ENCODE peak calls at places on chromosomes 6 and 20, in ten cellular contexts. One of them, this sample, is unnamed.

GRCh38 chr20:37407117-37407566 is 61.2 kb downstream of the SRC start:
- DNase-seq in NCI-H1105 treated with DMSO at 0.1 percent for 48 hours: no peak
- DNase-seq in neural progenitor cell: no peak
- DNase-seq in AG04449: no peak
- DNase-seq in small intestine: no peak
- DNase-seq in IMR-90: no peak
- DNase-seq in skeletal muscle cell: no peak
- DNase-seq in ascending aorta: no peak
- DNase-seq in stimulated activated CD8-positive, alpha-beta memory T cell treated with anti-CD3 and anti-CD28 coated beads, Interleukin-12 subunit alpha, Interleukin-12 subunit beta, amount 100 ng/mL, for 1 hour: no peak
- DNase-seq in stimulated activated effector memory CD8-positive, alpha-beta T cell treated with anti-CD3 and anti-CD28 coated beads, Interleukin-12 subunit alpha, Interleukin-12 subunit beta, amount 100 ng/mL, for 72 hours: no peak
- DNase-seq in this sample: no peak

GRCh38 chr6:2853766-2854393 is 12.2 kb upstream of the SERPINB1 start:
- DNase-seq in stimulated activated CD8-positive, alpha-beta memory T cell treated with anti-CD3 and anti-CD28 coated beads, Interleukin-12 subunit alpha, Interleukin-12 subunit beta, amount 100 ng/mL, for 1 hour: no peak
- DNase-seq in ascending aorta: peak
- DNase-seq in IMR-90: peak
- DNase-seq in stimulated activated effector memory CD8-positive, alpha-beta T cell treated with anti-CD3 and anti-CD28 coated beads, Interleukin-12 subunit alpha, Interleukin-12 subunit beta, amount 100 ng/mL, for 72 hours: peak
- DNase-seq in NCI-H1105 treated with DMSO at 0.1 percent for 48 hours: no peak
- DNase-seq in small intestine: peak
- DNase-seq in skeletal muscle cell: peak
- DNase-seq in AG04449: peak
- DNase-seq in neural progenitor cell: peak
- DNase-seq in this sample: no peak

GRCh38 chr20:43941476-43942212 is 27.0 kb downstream of the TOX2 start:
- DNase-seq in NCI-H1105 treated with DMSO at 0.1 percent for 48 hours: no peak
- DNase-seq in small intestine: no peak
- DNase-seq in skeletal muscle cell: no peak
- DNase-seq in AG04449: no peak
- DNase-seq in ascending aorta: no peak
- DNase-seq in stimulated activated CD8-positive, alpha-beta memory T cell treated with anti-CD3 and anti-CD28 coated beads, Interleukin-12 subunit alpha, Interleukin-12 subunit beta, amount 100 ng/mL, for 1 hour: no peak
- DNase-seq in IMR-90: peak
- DNase-seq in stimulated activated effector memory CD8-positive, alpha-beta T cell treated with anti-CD3 and anti-CD28 coated beads, Interleukin-12 subunit alpha, Interleukin-12 subunit beta, amount 100 ng/mL, for 72 hours: no peak
- DNase-seq in neural progenitor cell: no peak
- DNase-seq in this sample: no peak

GRCh38 chr6:168096271-168096764 is 17.3 kb upstream of the FRMD1 start:
- DNase-seq in neural progenitor cell: no peak
- DNase-seq in ascending aorta: no peak
- DNase-seq in small intestine: no peak
- DNase-seq in NCI-H1105 treated with DMSO at 0.1 percent for 48 hours: no peak
- DNase-seq in AG04449: no peak
- DNase-seq in IMR-90: no peak
- DNase-seq in stimulated activated effector memory CD8-positive, alpha-beta T cell treated with anti-CD3 and anti-CD28 coated beads, Interleukin-12 subunit alpha, Interleukin-12 subunit beta, amount 100 ng/mL, for 72 hours: no peak
- DNase-seq in skeletal muscle cell: no peak
- DNase-seq in stimulated activated CD8-positive, alpha-beta memory T cell treated with anti-CD3 and anti-CD28 coated beads, Interleukin-12 subunit alpha, Interleukin-12 subunit beta, amount 100 ng/mL, for 1 hour: no peak
- DNase-seq in this sample: no peak

GRCh38 chr6:50832912-50833311 is 14.2 kb downstream of the TFAP2B start:
- DNase-seq in IMR-90: no peak
- DNase-seq in small intestine: no peak
- DNase-seq in ascending aorta: no peak
- DNase-seq in neural progenitor cell: no peak
- DNase-seq in skeletal muscle cell: no peak
- DNase-seq in NCI-H1105 treated with DMSO at 0.1 percent for 48 hours: no peak
- DNase-seq in stimulated activated CD8-positive, alpha-beta memory T cell treated with anti-CD3 and anti-CD28 coated beads, Interleukin-12 subunit alpha, Interleukin-12 subunit beta, amount 100 ng/mL, for 1 hour: no peak
- DNase-seq in AG04449: no peak
- DNase-seq in stimulated activated effector memory CD8-positive, alpha-beta T cell treated with anti-CD3 and anti-CD28 coated beads, Interleukin-12 subunit alpha, Interleukin-12 subunit beta, amount 100 ng/mL, for 72 hours: no peak
- DNase-seq in this sample: no peak

GRCh38 chr6:30060634-30060981 is 457 bp upstream of the POLR1H start:
- DNase-seq in stimulated activated effector memory CD8-positive, alpha-beta T cell treated with anti-CD3 and anti-CD28 coated beads, Interleukin-12 subunit alpha, Interleukin-12 subunit beta, amount 100 ng/mL, for 72 hours: no peak
- DNase-seq in NCI-H1105 treated with DMSO at 0.1 percent for 48 hours: no peak
- DNase-seq in skeletal muscle cell: no peak
- DNase-seq in small intestine: no peak
- DNase-seq in neural progenitor cell: peak
- DNase-seq in ascending aorta: no peak
- DNase-seq in IMR-90: peak
- DNase-seq in stimulated activated CD8-positive, alpha-beta memory T cell treated with anti-CD3 and anti-CD28 coated beads, Interleukin-12 subunit alpha, Interleukin-12 subunit beta, amount 100 ng/mL, for 1 hour: no peak
- DNase-seq in AG04449: no peak
- DNase-seq in this sample: no peak

GRCh38 chr6:73866305-73866704 is 170.3 kb downstream of the CD109 start:
- DNase-seq in ascending aorta: no peak
- DNase-seq in AG04449: no peak
- DNase-seq in NCI-H1105 treated with DMSO at 0.1 percent for 48 hours: no peak
- DNase-seq in stimulated activated CD8-positive, alpha-beta memory T cell treated with anti-CD3 and anti-CD28 coated beads, Interleukin-12 subunit alpha, Interleukin-12 subunit beta, amount 100 ng/mL, for 1 hour: no peak
- DNase-seq in skeletal muscle cell: no peak
- DNase-seq in small intestine: no peak
- DNase-seq in stimulated activated effector memory CD8-positive, alpha-beta T cell treated with anti-CD3 and anti-CD28 coated beads, Interleukin-12 subunit alpha, Interleukin-12 subunit beta, amount 100 ng/mL, for 72 hours: no peak
- DNase-seq in neural progenitor cell: no peak
- DNase-seq in IMR-90: no peak
- DNase-seq in this sample: no peak

GRCh38 chr6:122620902-122621301 is 10.7 kb downstream of the PKIB start:
- DNase-seq in NCI-H1105 treated with DMSO at 0.1 percent for 48 hours: no peak
- DNase-seq in AG04449: no peak
- DNase-seq in stimulated activated effector memory CD8-positive, alpha-beta T cell treated with anti-CD3 and anti-CD28 coated beads, Interleukin-12 subunit alpha, Interleukin-12 subunit beta, amount 100 ng/mL, for 72 hours: no peak
- DNase-seq in IMR-90: peak
- DNase-seq in ascending aorta: no peak
- DNase-seq in stimulated activated CD8-positive, alpha-beta memory T cell treated with anti-CD3 and anti-CD28 coated beads, Interleukin-12 subunit alpha, Interleukin-12 subunit beta, amount 100 ng/mL, for 1 hour: no peak
- DNase-seq in skeletal muscle cell: peak
- DNase-seq in neural progenitor cell: no peak
- DNase-seq in small intestine: no peak
- DNase-seq in this sample: no peak

GRCh38 chr6:21001736-21002135 is 467.5 kb downstream of the CDKAL1 start:
- DNase-seq in NCI-H1105 treated with DMSO at 0.1 percent for 48 hours: no peak
- DNase-seq in AG04449: no peak
- DNase-seq in small intestine: no peak
- DNase-seq in stimulated activated effector memory CD8-positive, alpha-beta T cell treated with anti-CD3 and anti-CD28 coated beads, Interleukin-12 subunit alpha, Interleukin-12 subunit beta, amount 100 ng/mL, for 72 hours: no peak
- DNase-seq in stimulated activated CD8-positive, alpha-beta memory T cell treated with anti-CD3 and anti-CD28 coated beads, Interleukin-12 subunit alpha, Interleukin-12 subunit beta, amount 100 ng/mL, for 1 hour: no peak
- DNase-seq in IMR-90: peak
- DNase-seq in skeletal muscle cell: no peak
- DNase-seq in ascending aorta: no peak
- DNase-seq in neural progenitor cell: no peak
- DNase-seq in this sample: no peak

GRCh38 chr6:56814308-56814707 is 140.6 kb upstream of the BEND6 start:
- DNase-seq in small intestine: no peak
- DNase-seq in skeletal muscle cell: no peak
- DNase-seq in stimulated activated CD8-positive, alpha-beta memory T cell treated with anti-CD3 and anti-CD28 coated beads, Interleukin-12 subunit alpha, Interleukin-12 subunit beta, amount 100 ng/mL, for 1 hour: no peak
- DNase-seq in NCI-H1105 treated with DMSO at 0.1 percent for 48 hours: peak
- DNase-seq in IMR-90: no peak
- DNase-seq in stimulated activated effector memory CD8-positive, alpha-beta T cell treated with anti-CD3 and anti-CD28 coated beads, Interleukin-12 subunit alpha, Interleukin-12 subunit beta, amount 100 ng/mL, for 72 hours: no peak
- DNase-seq in AG04449: no peak
- DNase-seq in ascending aorta: no peak
- DNase-seq in neural progenitor cell: no peak
- DNase-seq in this sample: no peak

GRCh38 chr6:44092312-44092884 is 34.9 kb downstream of the MRPL14 start:
- DNase-seq in ascending aorta: no peak
- DNase-seq in IMR-90: no peak
- DNase-seq in stimulated activated effector memory CD8-positive, alpha-beta T cell treated with anti-CD3 and anti-CD28 coated beads, Interleukin-12 subunit alpha, Interleukin-12 subunit beta, amount 100 ng/mL, for 72 hours: no peak
- DNase-seq in small intestine: no peak
- DNase-seq in stimulated activated CD8-positive, alpha-beta memory T cell treated with anti-CD3 and anti-CD28 coated beads, Interleukin-12 subunit alpha, Interleukin-12 subunit beta, amount 100 ng/mL, for 1 hour: no peak
- DNase-seq in neural progenitor cell: no peak
- DNase-seq in NCI-H1105 treated with DMSO at 0.1 percent for 48 hours: no peak
- DNase-seq in skeletal muscle cell: no peak
- DNase-seq in AG04449: no peak
- DNase-seq in this sample: no peak

GRCh38 chr6:148987982-148988381 is 241.2 kb downstream of the UST start:
- DNase-seq in IMR-90: no peak
- DNase-seq in NCI-H1105 treated with DMSO at 0.1 percent for 48 hours: no peak
- DNase-seq in ascending aorta: no peak
- DNase-seq in stimulated activated effector memory CD8-positive, alpha-beta T cell treated with anti-CD3 and anti-CD28 coated beads, Interleukin-12 subunit alpha, Interleukin-12 subunit beta, amount 100 ng/mL, for 72 hours: no peak
- DNase-seq in stimulated activated CD8-positive, alpha-beta memory T cell treated with anti-CD3 and anti-CD28 coated beads, Interleukin-12 subunit alpha, Interleukin-12 subunit beta, amount 100 ng/mL, for 1 hour: no peak
- DNase-seq in small intestine: no peak
- DNase-seq in skeletal muscle cell: no peak
- DNase-seq in AG04449: no peak
- DNase-seq in neural progenitor cell: no peak
- DNase-seq in this sample: no peak

GRCh38 chr6:138465007-138465645 is 34.2 kb downstream of the NHSL1 start:
- DNase-seq in skeletal muscle cell: peak
- DNase-seq in AG04449: peak
- DNase-seq in neural progenitor cell: no peak
- DNase-seq in NCI-H1105 treated with DMSO at 0.1 percent for 48 hours: no peak
- DNase-seq in stimulated activated effector memory CD8-positive, alpha-beta T cell treated with anti-CD3 and anti-CD28 coated beads, Interleukin-12 subunit alpha, Interleukin-12 subunit beta, amount 100 ng/mL, for 72 hours: no peak
- DNase-seq in IMR-90: peak
- DNase-seq in stimulated activated CD8-positive, alpha-beta memory T cell treated with anti-CD3 and anti-CD28 coated beads, Interleukin-12 subunit alpha, Interleukin-12 subunit beta, amount 100 ng/mL, for 1 hour: no peak
- DNase-seq in small intestine: no peak
- DNase-seq in ascending aorta: no peak
- DNase-seq in this sample: no peak

GRCh38 chr6:105431226-105431625 is 28.3 kb upstream of the PREP start:
- DNase-seq in skeletal muscle cell: peak
- DNase-seq in stimulated activated effector memory CD8-positive, alpha-beta T cell treated with anti-CD3 and anti-CD28 coated beads, Interleukin-12 subunit alpha, Interleukin-12 subunit beta, amount 100 ng/mL, for 72 hours: peak
- DNase-seq in neural progenitor cell: peak
- DNase-seq in AG04449: no peak
- DNase-seq in stimulated activated CD8-positive, alpha-beta memory T cell treated with anti-CD3 and anti-CD28 coated beads, Interleukin-12 subunit alpha, Interleukin-12 subunit beta, amount 100 ng/mL, for 1 hour: no peak
- DNase-seq in NCI-H1105 treated with DMSO at 0.1 percent for 48 hours: peak
- DNase-seq in small intestine: peak
- DNase-seq in IMR-90: peak
- DNase-seq in ascending aorta: no peak
- DNase-seq in this sample: no peak

GRCh38 chr6:170152111-170152926 is 138.6 kb downstream of the DLL1 start:
- DNase-seq in skeletal muscle cell: no peak
- DNase-seq in neural progenitor cell: peak
- DNase-seq in NCI-H1105 treated with DMSO at 0.1 percent for 48 hours: no peak
- DNase-seq in AG04449: no peak
- DNase-seq in stimulated activated effector memory CD8-positive, alpha-beta T cell treated with anti-CD3 and anti-CD28 coated beads, Interleukin-12 subunit alpha, Interleukin-12 subunit beta, amount 100 ng/mL, for 72 hours: no peak
- DNase-seq in IMR-90: no peak
- DNase-seq in small intestine: peak
- DNase-seq in ascending aorta: peak
- DNase-seq in stimulated activated CD8-positive, alpha-beta memory T cell treated with anti-CD3 and anti-CD28 coated beads, Interleukin-12 subunit alpha, Interleukin-12 subunit beta, amount 100 ng/mL, for 1 hour: no peak
- DNase-seq in this sample: no peak

GRCh38 chr6:49535795-49536194 is 14.7 kb upstream of the C6orf141 start:
- DNase-seq in AG04449: no peak
- DNase-seq in neural progenitor cell: no peak
- DNase-seq in small intestine: no peak
- DNase-seq in skeletal muscle cell: no peak
- DNase-seq in NCI-H1105 treated with DMSO at 0.1 percent for 48 hours: no peak
- DNase-seq in IMR-90: no peak
- DNase-seq in ascending aorta: no peak
- DNase-seq in stimulated activated CD8-positive, alpha-beta memory T cell treated with anti-CD3 and anti-CD28 coated beads, Interleukin-12 subunit alpha, Interleukin-12 subunit beta, amount 100 ng/mL, for 1 hour: no peak
- DNase-seq in stimulated activated effector memory CD8-positive, alpha-beta T cell treated with anti-CD3 and anti-CD28 coated beads, Interleukin-12 subunit alpha, Interleukin-12 subunit beta, amount 100 ng/mL, for 72 hours: no peak
- DNase-seq in this sample: no peak

GRCh38 chr6:29651413-29652197 is 5.3 kb upstream of the MOG start:
- DNase-seq in AG04449: no peak
- DNase-seq in ascending aorta: no peak
- DNase-seq in neural progenitor cell: peak
- DNase-seq in stimulated activated effector memory CD8-positive, alpha-beta T cell treated with anti-CD3 and anti-CD28 coated beads, Interleukin-12 subunit alpha, Interleukin-12 subunit beta, amount 100 ng/mL, for 72 hours: no peak
- DNase-seq in IMR-90: peak
- DNase-seq in skeletal muscle cell: no peak
- DNase-seq in stimulated activated CD8-positive, alpha-beta memory T cell treated with anti-CD3 and anti-CD28 coated beads, Interleukin-12 subunit alpha, Interleukin-12 subunit beta, amount 100 ng/mL, for 1 hour: no peak
- DNase-seq in small intestine: no peak
- DNase-seq in NCI-H1105 treated with DMSO at 0.1 percent for 48 hours: peak
- DNase-seq in this sample: no peak

GRCh38 chr6:54267798-54268197 is 40.4 kb upstream of the TINAG start:
- DNase-seq in IMR-90: peak
- DNase-seq in ascending aorta: no peak
- DNase-seq in neural progenitor cell: peak
- DNase-seq in NCI-H1105 treated with DMSO at 0.1 percent for 48 hours: peak
- DNase-seq in AG04449: no peak
- DNase-seq in skeletal muscle cell: no peak
- DNase-seq in small intestine: peak
- DNase-seq in stimulated activated CD8-positive, alpha-beta memory T cell treated with anti-CD3 and anti-CD28 coated beads, Interleukin-12 subunit alpha, Interleukin-12 subunit beta, amount 100 ng/mL, for 1 hour: no peak
- DNase-seq in stimulated activated effector memory CD8-positive, alpha-beta T cell treated with anti-CD3 and anti-CD28 coated beads, Interleukin-12 subunit alpha, Interleukin-12 subunit beta, amount 100 ng/mL, for 72 hours: no peak
- DNase-seq in this sample: no peak

This sample was measured in progenitor cell of endocrine pancreas.